ENCODE peak calls at places on chromosomes 11 and 22, in seven cellular contexts. N, T, R, X, J, Y and H are unnamed samples.

GRCh38 chr11:30789270-30789669 is 203.1 kb upstream of the MPPED2 start:
- DNase-seq in Y (peak; percentile 34), X (no peak), R (no peak), J (no peak), T (no peak), N (peak; percentile 84), H (no peak)

GRCh38 chr11:130234315-130234714 is 74.7 kb downstream of the ST14 start:
- DNase-seq in R (no peak), Y (no peak), J (no peak), T (no peak), N (no peak), X (no peak), H (no peak)

GRCh38 chr22:24180316-24181087 is 785 bp upstream of the SUSD2 start:
- DNase-seq in T (no peak), X (no peak), Y (no peak), R (no peak), J (no peak), N (no peak), H (no peak)

GRCh38 chr22:41800348-41801146 is at the start of gene CCDC134:
- DNase-seq in T (peak; percentile 92), J (peak; percentile 95), Y (peak; percentile 62), N (peak; percentile 78), R (peak; percentile 89), X (peak; percentile 96), H (peak; percentile 93)

GRCh38 chr11:34792143-34792542 is 124.0 kb downstream of the APIP start:
- DNase-seq in R (no peak), T (no peak), J (no peak), Y (no peak), X (no peak), N (no peak), H (no peak)

GRCh38 chr11:117428186-117428855 is 100.7 kb downstream of the CEP164 start:
- DNase-seq in J (peak; percentile 56), Y (no peak), R (no peak), T (no peak), X (no peak), N (no peak), H (no peak)

GRCh38 chr11:27505781-27506180 is 788 bp downstream of the LIN7C start:
- DNase-seq in J (no peak), X (no peak), N (peak; percentile 9), T (no peak), Y (no peak), R (no peak), H (no peak)

GRCh38 chr11:4068962-4069361 is 25.6 kb upstream of the RRM1 start:
- DNase-seq in Y (no peak), T (no peak), X (no peak), R (no peak), N (peak; percentile 55), J (no peak), H (no peak)

GRCh38 chr22:33658775-33659174 is 261.5 kb downstream of the LARGE1 start:
- DNase-seq in N (peak; percentile 90), J (no peak), X (peak; percentile 60), Y (peak; percentile 86), T (peak; percentile 34), R (no peak), H (no peak)

GRCh38 chr22:39939830-39940229 is 20.4 kb upstream of the TMA7B start:
- DNase-seq in J (no peak), Y (no peak), X (no peak), T (no peak), R (no peak), N (no peak), H (no peak)

GRCh38 chr22:46102159-46102558 is 48.2 kb upstream of the PPARA start:
- DNase-seq in Y (no peak), R (no peak), J (no peak), T (no peak), N (no peak), X (no peak), H (no peak)

GRCh38 chr11:57224537-57224936 is 12.5 kb downstream of the APLNR start:
- DNase-seq in N (peak; percentile 62), R (no peak), J (no peak), T (no peak), Y (peak; percentile 49), X (no peak), H (no peak)

GRCh38 chr22:32649515-32650200 is 151.8 kb upstream of the TIMP3 start:
- DNase-seq in N (peak; percentile 79), T (no peak), J (peak; percentile 76), Y (peak; percentile 89), R (no peak), X (peak; percentile 81), H (no peak)

GRCh38 chr22:28793976-28794584 is 6.3 kb downstream of the XBP1 start:
- DNase-seq in X (no peak), N (no peak), Y (no peak), R (no peak), J (no peak), T (no peak), H (no peak)

GRCh38 chr22:40213478-40213877 is 35.8 kb downstream of the TNRC6B start:
- DNase-seq in J (no peak), X (no peak), T (no peak), N (no peak), Y (no peak), R (peak; percentile 17), H (peak; percentile 34)

GRCh38 chr22:36191106-36191836 is 10.3 kb downstream of the APOL4 start:
- DNase-seq in T (peak; percentile 54), X (no peak), N (peak; percentile 89), J (peak; percentile 77), Y (peak; percentile 75), R (peak; percentile 75), H (no peak)

GRCh38 chr22:49524362-49524761 is 303.3 kb downstream of the BRD1 start:
- DNase-seq in R (no peak), J (peak; percentile 21), N (no peak), T (no peak), Y (no peak), X (peak; percentile 74), H (no peak)

GRCh38 chr11:76662656-76663460 is 7.7 kb downstream of the LRRC32 start:
- DNase-seq in J (peak; percentile 56), X (no peak), R (peak; percentile 66), T (no peak), N (no peak), Y (no peak), H (no peak)

GRCh38 chr11:88174627-88175003 is 628 bp downstream of the RAB38 start:
- DNase-seq in J (peak; percentile 88), X (peak; percentile 96), T (peak; percentile 61), Y (peak; percentile 80), R (peak; percentile 89), N (peak; percentile 74), H (no peak)

GRCh38 chr11:11532574-11532973 is 89.2 kb downstream of the GALNT18 start:
- DNase-seq in Y (peak; percentile 28), J (no peak), T (no peak), N (no peak), R (no peak), X (no peak), H (no peak)

GRCh38 chr11:106076421-106076922 is 675 bp downstream of the KBTBD3 start:
- DNase-seq in X (no peak), T (peak; percentile 30), Y (no peak), J (peak; percentile 49), R (no peak), N (no peak), H (no peak)

GRCh38 chr11:106082096-106082495 is 4.6 kb downstream of the AASDHPPT start:
- DNase-seq in X (no peak), J (no peak), T (no peak), R (no peak), Y (no peak), N (no peak), H (no peak)

GRCh38 chr11:106076923-106077608 is at the start of gene KBTBD3:
- DNase-seq in Y (peak; percentile 99), T (peak; percentile 98), N (peak; percentile 99), X (peak; percentile 99), J (peak; percentile 100), R (peak; percentile 99), H (peak; percentile 97)

GRCh38 chr11:106072804-106073203 is 4.3 kb downstream of the KBTBD3 start:
- DNase-seq in J (no peak), R (no peak), N (no peak), T (no peak), Y (no peak), X (no peak), H (no peak)

GRCh38 chr11:106077609-106078517 is at the start of gene AASDHPPT:
- DNase-seq in R (no peak), Y (peak; percentile 54), T (peak; percentile 26), J (no peak), X (peak; percentile 53), N (peak; percentile 34), H (no peak)
- TF ChIP-seq CTCF in R (no peak), Y (no peak), T (no peak), J (no peak), X (no peak), N (no peak), H (no peak)

DNA sequence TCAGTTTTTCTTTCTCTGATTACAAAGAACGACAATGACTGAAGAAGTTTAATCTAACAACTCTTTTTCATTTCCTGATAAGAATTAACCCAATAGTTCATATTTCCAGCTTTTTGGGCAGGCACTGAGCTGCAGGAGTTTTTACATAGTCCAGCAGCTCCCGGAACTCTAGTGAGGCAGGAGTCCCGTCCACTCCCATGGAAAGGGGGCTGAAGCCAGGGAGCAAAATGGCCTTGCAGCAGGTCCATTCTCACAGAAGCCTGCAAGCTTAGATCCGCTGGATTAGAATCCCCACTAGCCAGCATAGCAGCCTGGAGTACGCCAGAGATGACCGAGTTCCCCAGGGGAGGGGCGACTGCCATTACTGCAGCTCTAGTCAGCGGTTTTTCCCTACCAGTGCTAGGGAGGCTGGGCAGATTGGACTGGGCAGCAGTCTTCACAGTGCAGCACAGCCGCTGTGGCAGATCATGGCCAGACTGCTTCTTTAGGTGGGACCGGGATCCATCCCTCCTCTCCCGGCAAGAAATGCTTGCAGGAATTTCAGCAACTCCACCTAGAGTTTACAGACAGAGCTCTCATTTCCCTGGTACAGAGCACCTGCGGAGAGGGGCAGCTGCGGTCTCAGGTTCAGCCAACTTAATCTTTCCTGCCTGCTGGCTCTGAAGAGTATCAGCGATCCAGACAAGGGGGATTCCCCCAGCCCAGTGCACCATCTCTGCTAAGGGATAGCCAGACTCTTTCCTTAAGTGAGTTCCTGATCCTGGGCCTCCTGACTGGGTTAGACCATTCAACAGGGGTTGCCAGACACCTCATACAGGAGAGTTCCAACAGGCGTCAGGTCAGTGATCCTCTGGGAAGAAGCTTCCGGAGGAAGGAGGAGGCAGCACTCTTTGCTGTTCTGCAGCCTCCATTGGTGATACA is 742 bp upstream of the CASP4 start:
- DNase-seq in R (peak; percentile 82), N (peak; percentile 48), X (peak; percentile 2), T (peak; percentile 31), J (peak; percentile 73), Y (peak; percentile 45), H (no peak)
- TF ChIP-seq CTCF in R (no peak), N (no peak), X (no peak), T (no peak), J (no peak), Y (no peak), H (no peak)

GRCh38 chr11:45890886-45891550 is 5.6 kb downstream of the MAPK8IP1 start:
- DNase-seq in J (no peak), Y (no peak), N (no peak), T (no peak), R (no peak), X (no peak), H (no peak)
- TF ChIP-seq CTCF in J (no peak), Y (no peak), N (no peak), T (no peak), R (no peak), X (no peak), H (no peak)

GRCh38 chr11:126157326-126158030 is 54.0 kb downstream of the RPUSD4 start:
- DNase-seq in N (no peak), J (no peak), Y (no peak), X (peak; percentile 72), R (no peak), T (no peak), H (no peak)
- TF ChIP-seq CTCF in N (no peak), J (no peak), Y (no peak), X (no peak), R (no peak), T (no peak), H (no peak)

GRCh38 chr11:67286621-67287333 is 2.3 kb upstream of the ANKRD13D start:
- DNase-seq in J (no peak), T (no peak), X (peak; percentile 73), Y (no peak), R (no peak), N (no peak), H (no peak)
- TF ChIP-seq CTCF in J (no peak), T (no peak), X (peak; percentile 14), Y (no peak), R (no peak), N (no peak), H (no peak)